ENCODE peak calls at places on chromosomes 2 and 18, in five cellular contexts. Y, X, P, C and K are unnamed samples.

GRCh38 chr2:29462293-29462692 is 347.1 kb downstream of the CLIP4 start:
- DNase-seq in P (no peak), Y (no peak), X (no peak), C (no peak), K (no peak)

GRCh38 chr2:46866770-46867246 is 48.8 kb downstream of the MCFD2 start:
- DNase-seq in C (no peak), P (peak), Y (no peak), X (no peak), K (no peak)

GRCh38 chr2:120892967-120893667 is 157.4 kb downstream of the GLI2 start:
- DNase-seq in P (no peak), C (no peak), X (no peak), Y (no peak), K (no peak)

GRCh38 chr2:233011268-233012190 is 1.5 kb downstream of the NGEF start:
- DNase-seq in P (no peak), Y (no peak), C (no peak), X (no peak), K (no peak)

GRCh38 chr2:65671670-65672069 is 239.3 kb upstream of the SPRED2 start:
- DNase-seq in C (no peak), Y (no peak), X (no peak), P (no peak), K (no peak)

GRCh38 chr2:241811209-241811951 is 2.4 kb downstream of the NEU4 start:
- DNase-seq in C (no peak), P (no peak), Y (no peak), X (no peak), K (no peak)

GRCh38 chr2:177738461-177739234 is 333.9 kb downstream of the PDE11A start:
- DNase-seq in C (no peak), Y (no peak), X (no peak), P (no peak), K (no peak)

GRCh38 chr2:133324150-133324561 is 244.1 kb downstream of the NCKAP5 start:
- DNase-seq in Y (no peak), P (no peak), X (no peak), C (no peak), K (no peak)

GRCh38 chr18:79590191-79591039 is 89.2 kb upstream of the CTDP1 start:
- DNase-seq in C (no peak), X (no peak), P (no peak), Y (no peak), K (no peak)

GRCh38 chr2:68832161-68832869 is 38.9 kb downstream of the BMP10 start:
- DNase-seq in X (peak), Y (no peak), P (no peak), C (peak), K (no peak)

GRCh38 chr2:127594116-127594591 is 51.8 kb upstream of the GPR17 start:
- DNase-seq in C (no peak), Y (no peak), X (no peak), P (no peak), K (no peak)

GRCh38 chr18:8253943-8254342 is 355.3 kb upstream of the RAB12 start:
- DNase-seq in X (no peak), P (no peak), C (no peak), Y (peak), K (no peak)

GRCh38 chr2:172021074-172021931 is 21.6 kb downstream of the METAP1D start:
- DNase-seq in P (peak), Y (no peak), X (no peak), C (no peak), K (no peak)

GRCh38 chr2:144324446-144325045 is 195.4 kb downstream of the ZEB2 start:
- DNase-seq in Y (no peak), C (no peak), P (no peak), X (no peak), K (no peak)

GRCh38 chr2:97951155-97951670 is 44.5 kb downstream of the TMEM131 start:
- DNase-seq in P (no peak), C (no peak), X (no peak), Y (no peak), K (no peak)

GRCh38 chr18:55248497-55248896 is 289.2 kb upstream of the CCDC68 start:
- DNase-seq in P (no peak), C (no peak), X (no peak), Y (no peak), K (no peak)

GRCh38 chr2:158926478-158926948 is 41.9 kb upstream of the TANC1 start:
- DNase-seq in Y (no peak), P (peak), X (no peak), C (no peak), K (peak)

GRCh38 chr2:111221701-111222100 is 101.0 kb downstream of the BCL2L11 start:
- DNase-seq in C (no peak), X (no peak), P (no peak), Y (no peak), K (no peak)

GRCh38 chr2:20217041-20217970 is 7.6 kb downstream of the SDC1 start:
- DNase-seq in Y (no peak), X (no peak), P (no peak), C (no peak), K (no peak)

GRCh38 chr18:35267809-35268208 is 22.2 kb downstream of the ZSCAN30 start:
- DNase-seq in P (no peak), X (no peak), Y (peak), C (no peak), K (no peak)

GRCh38 chr2:85501244-85501643 is 37.7 kb upstream of the MAT2A start:
- DNase-seq in C (no peak), X (peak), P (peak), Y (no peak), K (no peak)

GRCh38 chr2:191957996-191958860 is 111.3 kb upstream of the CAVIN2 start:
- DNase-seq in C (no peak), X (no peak), Y (no peak), P (no peak), K (no peak)

GRCh38 chr2:129769402-129769991 is 210.0 kb upstream of the RAB6C start:
- DNase-seq in C (no peak), X (no peak), P (no peak), Y (no peak), K (no peak)

GRCh38 chr2:71798266-71799012 is 345.1 kb downstream of the DYSF start:
- DNase-seq in P (peak), C (no peak), X (peak), Y (peak), K (peak)
- TF ChIP-seq ZBTB33 in P (no peak), C (no peak), X (no peak), Y (no peak), K (no peak)

DNA sequence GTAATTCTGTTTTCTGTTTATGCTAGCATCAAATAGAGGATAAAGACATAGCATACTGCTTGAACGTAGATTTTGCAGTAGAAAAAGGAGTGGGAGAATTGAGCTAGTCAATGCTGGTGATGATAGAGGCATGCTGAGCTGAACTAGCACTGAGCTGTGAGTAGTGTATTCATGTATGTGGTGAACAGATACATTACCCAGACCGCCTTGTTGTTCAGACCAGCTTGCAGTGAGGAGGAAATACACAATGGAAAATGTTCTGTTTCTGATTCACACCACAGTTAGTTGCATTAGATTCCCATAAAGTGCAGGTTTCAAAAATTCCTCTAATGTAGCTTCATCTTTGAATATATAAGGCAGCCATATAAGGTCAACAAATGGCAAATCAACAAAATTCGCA is 68.9 kb upstream of the CDC42EP3 start:
- DNase-seq in P (no peak), C (no peak), X (no peak), Y (no peak), K (no peak)
- TF ChIP-seq ZBTB33 in P (no peak), C (no peak), X (no peak), Y (no peak), K (no peak)

DNA sequence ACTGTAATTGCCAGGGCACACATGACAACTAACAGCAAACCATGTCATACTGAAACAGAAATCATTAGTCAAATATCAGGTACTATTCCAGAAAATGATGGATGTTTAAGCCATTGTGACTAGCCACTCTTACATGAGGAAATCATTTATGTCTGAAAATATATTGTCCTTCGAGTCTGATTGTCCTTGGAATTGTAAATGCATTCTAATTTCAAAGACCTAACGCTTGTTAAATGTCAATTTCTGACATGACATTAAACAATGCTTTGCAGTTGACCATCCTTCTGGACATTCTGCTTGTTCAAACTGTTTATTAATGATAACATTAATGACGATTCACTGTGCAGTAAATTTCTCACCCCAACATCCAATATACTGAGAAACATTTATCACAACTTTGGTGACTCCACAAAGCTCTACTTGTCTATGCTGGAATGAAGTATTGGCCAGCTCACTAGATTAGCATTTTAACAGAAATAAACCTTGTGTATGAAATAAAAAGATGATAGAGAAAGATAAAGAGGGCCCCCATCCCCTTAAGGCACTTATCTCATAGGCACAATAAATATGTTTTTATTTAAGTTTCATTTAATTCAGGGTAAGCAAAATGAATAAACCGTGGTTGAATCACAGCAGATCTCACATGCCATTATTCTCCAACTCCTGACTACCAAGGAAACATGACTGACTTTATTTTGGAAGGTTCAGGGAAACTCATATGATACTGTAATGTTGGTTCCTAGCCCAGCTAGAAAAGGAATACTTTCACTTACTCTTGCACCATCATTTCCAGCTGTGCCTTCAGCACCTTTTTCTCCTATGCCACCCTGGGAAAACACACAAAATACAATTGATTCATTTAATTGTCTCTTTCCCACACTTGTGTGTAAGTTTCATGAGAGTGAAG is 82.3 kb downstream of the COL3A1 start:
- DNase-seq in P (no peak), Y (no peak), X (no peak), C (no peak), K (no peak)
- TF ChIP-seq ZBTB33 in P (no peak), Y (no peak), X (no peak), C (no peak), K (no peak)

GRCh38 chr2:202098336-202098735 is 25.3 kb downstream of the KIAA2012 start:
- DNase-seq in C (no peak), X (no peak), Y (no peak), P (no peak), K (no peak)
- TF ChIP-seq ZBTB33 in C (no peak), X (no peak), Y (no peak), P (no peak), K (no peak)